ENCODE peak calls at places on chromosome 21, in six cellular contexts. T, X, J, G, N and M are unnamed samples. For H3K9me3, the result is how much of the 10 kb centered on the place peaks cover.

GRCh38 chr21:34526618-34527290 is 14.7 kb upstream of the KCNE1 start:
- DNase-seq in X (no peak), N (peak), G (peak), J (peak), T (peak), M (no peak)

GRCh38 chr21:37445228-37445627 is 78.7 kb downstream of the DYRK1A start:
- DNase-seq in X (no peak), J (no peak), T (no peak), G (peak), N (no peak), M (no peak)

GRCh38 chr21:20010691-20011200 is 987.5 kb upstream of the NCAM2 start:
- DNase-seq in X (no peak), G (no peak), J (no peak), N (no peak), T (no peak), M (no peak)

GRCh38 chr21:37087188-37087587 is 14.1 kb downstream of the TTC3 start:
- DNase-seq in X (no peak), J (no peak), T (peak), N (no peak), G (peak), M (no peak)

GRCh38 chr21:43850728-43851295 is 14.2 kb upstream of the AGPAT3 start:
- DNase-seq in J (no peak), X (no peak), G (no peak), T (no peak), N (no peak), M (no peak)

GRCh38 chr21:44423312-44423821 is 31.9 kb upstream of the LRRC3 start:
- DNase-seq in G (no peak), J (peak), T (peak), N (peak), X (peak), M (peak)

GRCh38 chr21:31803039-31804007 is 69.5 kb upstream of the HUNK start:
- DNase-seq in X (no peak), G (no peak), J (no peak), T (no peak), N (peak), M (no peak)

GRCh38 chr21:33069994-33070811 is at the start of gene OLIG1:
- DNase-seq in T (peak), N (peak), G (peak), J (no peak), X (peak), M (no peak)

GRCh38 chr21:35796834-35797233 is 263.5 kb downstream of the SETD4 start:
- DNase-seq in X (no peak), T (no peak), G (peak), J (no peak), N (no peak), M (no peak)

GRCh38 chr21:44299085-44299457 is 782 bp upstream of the PFKL start:
- DNase-seq in J (no peak), N (no peak), T (no peak), X (no peak), G (peak), M (no peak)

GRCh38 chr21:26041441-26042180 is 129.0 kb downstream of the APP start:
- DNase-seq in T (no peak), G (peak), X (no peak), N (no peak), J (no peak), M (no peak)

GRCh38 chr21:32403201-32403701 is 9.3 kb upstream of the EVA1C start:
- DNase-seq in J (peak), T (peak), X (no peak), G (peak), N (peak), M (no peak)

GRCh38 chr21:44598031-44598430 is 2.4 kb upstream of the KRTAP10-7 start:
- DNase-seq in T (peak), J (no peak), N (no peak), X (no peak), G (no peak), M (no peak)

GRCh38 chr21:36923270-36923669 is 43.2 kb downstream of the HLCS start:
- DNase-seq in G (no peak), X (no peak), T (no peak), N (no peak), J (no peak), M (no peak)

GRCh38 chr21:33514234-33514633 is 22.7 kb upstream of the DNAJC28 start:
- DNase-seq in J (no peak), X (no peak), N (no peak), T (no peak), G (peak), M (no peak)

GRCh38 chr21:33268736-33269441 is 2.7 kb downstream of the IL10RB start:
- DNase-seq in J (peak), N (peak), G (no peak), T (no peak), X (peak), M (peak)

GRCh38 chr21:25244735-25245134 is 362.5 kb downstream of the MRPL39 start:
- DNase-seq in T (no peak), N (no peak), G (no peak), X (no peak), J (no peak), M (no peak)

GRCh38 chr21:44755227-44755626 is 43.9 kb upstream of the TSPEAR start:
- DNase-seq in J (no peak), X (no peak), G (no peak), N (no peak), T (no peak), M (peak)

GRCh38 chr21:27339902-27340301 is 373.0 kb upstream of the ADAMTS5 start:
- DNase-seq in J (no peak), N (no peak), T (no peak), X (no peak), G (peak), M (no peak)
- H3K9me3 ChIP-seq in J (under half), N (under half), T (under half), X (under half), G (under half), M (under half)

GRCh38 chr21:41873426-41873825 is 5.7 kb downstream of the PRDM15 start:
- DNase-seq in T (no peak), J (no peak), X (no peak), N (no peak), G (no peak), M (no peak)
- H3K4me3 ChIP-seq in T (no peak), J (no peak), X (no peak), N (no peak), G (no peak), M (no peak)

DNA sequence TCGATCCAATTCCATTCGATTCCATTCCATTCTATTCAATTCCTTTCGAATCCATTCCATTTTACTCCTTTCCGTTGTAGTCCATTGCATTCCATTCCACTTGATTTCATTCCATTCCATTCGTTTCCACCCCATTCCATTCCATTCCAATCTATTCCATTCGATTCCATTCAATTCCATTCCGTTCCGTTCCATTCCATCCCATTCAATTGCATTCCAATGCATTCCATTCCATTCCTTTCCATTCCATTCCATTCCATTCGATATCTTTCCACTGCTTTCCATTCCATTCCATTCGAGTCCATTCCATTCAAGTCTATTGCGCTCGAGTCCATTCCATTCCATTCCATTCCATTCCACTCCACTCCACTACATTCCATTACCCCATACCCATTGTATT is 2568.7 kb upstream of the TPTE start:
- DNase-seq in X (no peak), N (no peak), G (no peak), T (no peak), J (no peak), M (no peak)
- H3K9me3 ChIP-seq in X (half or more), N (half or more), G (half or more), T (half or more), J (under half), M (under half)

GRCh38 chr21:16116798-16117197 is 387.0 kb downstream of the USP25 start:
- DNase-seq in X (no peak), J (no peak), G (peak), N (no peak), T (no peak), M (no peak)
- H3K4me3 ChIP-seq in X (no peak), J (no peak), G (no peak), N (no peak), T (no peak), M (no peak)

DNA sequence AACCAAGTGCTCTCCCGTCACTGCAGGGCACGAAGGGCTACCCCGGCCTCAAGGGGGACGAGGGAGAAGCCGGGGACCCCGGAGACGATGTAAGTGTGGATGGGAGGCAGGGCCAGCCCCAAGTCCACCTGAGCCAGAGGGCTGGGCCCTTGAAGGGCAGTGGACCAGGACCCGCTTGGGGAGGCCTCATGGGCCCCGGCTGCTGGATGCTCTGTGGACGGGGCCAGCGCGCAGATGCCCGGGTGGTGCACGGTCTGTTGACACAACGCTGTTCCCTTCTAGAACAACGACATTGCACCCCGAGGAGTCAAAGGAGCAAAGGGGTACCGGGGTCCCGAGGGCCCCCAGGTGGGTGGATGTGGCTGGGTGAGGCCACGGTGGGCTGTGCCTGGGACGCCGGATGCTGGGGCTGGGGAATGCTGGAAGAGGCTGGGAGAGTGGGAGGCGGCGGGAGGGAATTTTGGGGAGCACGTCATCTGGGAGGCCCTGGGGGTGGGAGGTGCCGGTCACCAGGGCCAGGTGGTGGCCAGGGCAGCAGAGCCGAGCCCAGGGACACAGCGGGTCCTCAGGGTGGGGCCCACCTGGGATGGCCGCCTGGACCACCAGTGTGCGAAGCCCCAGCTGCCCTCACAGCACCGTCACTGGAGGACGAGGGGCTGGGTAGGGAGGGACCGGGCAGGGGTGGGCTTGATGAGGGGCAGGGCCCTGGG is 17.5 kb downstream of the COL6A1 start:
- DNase-seq in J (peak), X (no peak), T (no peak), G (no peak), N (peak), M (no peak)
- H3K9me3 ChIP-seq in J (under half), X (under half), T (under half), G (under half), N (under half), M (under half)

GRCh38 chr21:41368361-41369104 is 6.7 kb downstream of the MX2 start:
- DNase-seq in X (no peak), N (no peak), G (no peak), J (no peak), T (no peak), M (no peak)

GRCh38 chr21:41369915-41370839 is 8.3 kb downstream of the MX2 start:
- DNase-seq in X (peak), T (no peak), N (no peak), G (no peak), J (no peak), M (no peak)

GRCh38 chr21:41370840-41371697 is 9.2 kb downstream of the MX2 start:
- DNase-seq in N (no peak), J (no peak), X (no peak), T (no peak), G (no peak), M (no peak)

GRCh38 chr21:41367598-41368360 is 6.0 kb downstream of the MX2 start:
- DNase-seq in J (no peak), G (no peak), X (no peak), T (no peak), N (no peak), M (no peak)

GRCh38 chr21:41369105-41369914 is 7.5 kb downstream of the MX2 start:
- DNase-seq in J (peak), N (no peak), G (no peak), T (no peak), X (peak), M (no peak)
- H3K4me3 ChIP-seq in J (peak), N (peak), G (no peak), T (no peak), X (peak), M (no peak)

DNA sequence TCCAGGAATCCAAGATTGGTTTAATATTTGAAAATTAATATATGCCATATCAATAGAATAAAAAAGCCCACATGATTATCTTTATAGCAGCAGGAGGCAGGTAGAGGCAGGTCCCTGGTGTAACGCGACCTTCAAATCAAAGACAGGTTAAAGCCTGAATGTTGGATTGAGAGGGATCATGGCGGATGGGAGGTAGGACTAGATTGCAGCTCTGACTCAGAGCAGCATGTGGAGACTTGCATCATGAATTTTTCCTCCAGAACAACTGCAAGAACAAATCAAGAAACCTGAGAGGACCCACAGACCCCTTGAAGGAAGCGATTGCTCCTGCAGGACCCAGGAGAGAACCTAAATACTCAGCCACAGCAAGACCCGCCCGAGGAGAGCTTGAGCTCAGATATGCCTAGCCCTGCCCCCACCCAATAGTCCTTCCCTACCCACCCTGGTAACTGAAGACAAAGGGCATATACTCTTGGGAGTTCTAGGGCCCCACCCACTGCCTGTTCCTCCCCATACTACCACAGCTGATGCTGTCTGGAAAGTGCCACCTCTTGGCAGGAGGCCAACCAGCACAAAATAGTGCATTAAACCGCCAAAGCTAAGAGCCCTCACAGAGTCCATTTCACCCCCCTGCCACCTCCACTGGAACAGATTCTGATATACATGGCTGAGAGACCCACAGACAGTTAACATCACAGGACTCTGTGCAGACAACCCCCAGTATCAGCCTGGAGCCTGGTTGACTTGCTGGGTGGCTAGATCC is 19.5 kb downstream of the S100B start:
- DNase-seq in J (no peak), G (no peak), X (no peak), N (no peak), T (peak), M (no peak)
- H3K9me3 ChIP-seq in J (under half), G (under half), X (under half), N (half or more), T (under half), M (under half)

GRCh38 chr21:18245493-18245967 is 897 bp downstream of the CHODL start:
- DNase-seq in N (no peak), T (peak), X (no peak), G (no peak), J (no peak), M (no peak)
- H3K4me3 ChIP-seq in N (peak), T (peak), X (peak), G (no peak), J (peak), M (no peak)

GRCh38 chr21:9755611-9756010 is 765.8 kb upstream of the TPTE start:
- DNase-seq in N (no peak), X (no peak), T (no peak), J (no peak), G (no peak), M (no peak)

GRCh38 chr21:9758888-9759287 is 762.5 kb upstream of the TPTE start:
- DNase-seq in X (no peak), G (no peak), N (no peak), T (no peak), J (no peak), M (no peak)

GRCh38 chr21:9753943-9754342 is 767.4 kb upstream of the TPTE start:
- DNase-seq in X (no peak), N (no peak), G (no peak), T (no peak), J (no peak), M (no peak)

GRCh38 chr21:9758141-9758540 is 763.2 kb upstream of the TPTE start:
- DNase-seq in T (no peak), N (no peak), X (no peak), G (no peak), J (no peak), M (no peak)

GRCh38 chr21:9756677-9757076 is 764.7 kb upstream of the TPTE start:
- DNase-seq in J (no peak), X (no peak), N (no peak), G (no peak), T (no peak), M (no peak)
- H3K9me3 ChIP-seq in J (under half), X (under half), N (half or more), G (under half), T (under half), M (under half)